ENCODE peak calls at places on chromosomes 4 and X, in seven cellular contexts. V is trophoblast cell; E is tibial nerve; H is right cardiac atrium; C is IMR-90; L is H9; K is CD8-positive, alpha-beta memory T cell. R is an unnamed sample. For H3K9me3, the result is how much of the 10 kb centered on the place peaks cover.

GRCh38 chr4:24659241-24659961 is 75.0 kb upstream of the DHX15 start:
- DNase-seq in V (peak), E (no peak), H (no peak), C (no peak), L (no peak), K (no peak), R (no peak)

GRCh38 chr4:173511787-173512361 is 18.2 kb downstream of the HAND2 start:
- DNase-seq in V (no peak), E (no peak), H (no peak), C (no peak), L (no peak), K (no peak), R (no peak)

GRCh38 chr4:59553739-59554126 is 1646.4 kb upstream of the ADGRL3 start:
- DNase-seq in V (no peak), E (no peak), H (no peak), C (no peak), L (no peak), K (no peak), R (no peak)

GRCh38 chr4:4362991-4363697 is 23.8 kb upstream of the NSG1 start:
- DNase-seq in V (no peak), E (no peak), H (no peak), C (no peak), L (no peak), K (no peak), R (no peak)

GRCh38 chrX:153352858-153353257 is 18.9 kb downstream of the ZNF275 start:
- DNase-seq in V (no peak), E (no peak), H (no peak), C (no peak), L (no peak), K (no peak), R (no peak)

GRCh38 chr4:71607780-71608673 is 175.9 kb downstream of the GC start:
- DNase-seq in V (no peak), E (no peak), H (no peak), C (peak), L (no peak), K (no peak), R (no peak)

GRCh38 chrX:12159799-12160198 is 21.5 kb downstream of the FRMPD4 start:
- DNase-seq in V (no peak), E (no peak), H (no peak), C (no peak), L (no peak), K (no peak), R (no peak)

GRCh38 chr4:184649971-184650855 is 675 bp downstream of the PRIMPOL start:
- DNase-seq in V (peak), E (no peak), H (no peak), C (peak), L (no peak), K (no peak), R (no peak)

GRCh38 chrX:54994668-54995452 is 872 bp upstream of the PFKFB1 start:
- DNase-seq in V (no peak), E (no peak), H (no peak), C (no peak), L (no peak), K (no peak), R (no peak)

GRCh38 chrX:149255860-149256259 is 249.2 kb downstream of the IDS start:
- DNase-seq in V (no peak), E (no peak), H (no peak), C (no peak), L (no peak), K (no peak), R (no peak)

GRCh38 chr4:147447820-147448219 is 33.1 kb upstream of the EDNRA start:
- DNase-seq in V (no peak), E (no peak), H (no peak), C (peak), L (no peak), K (no peak), R (no peak)

GRCh38 chrX:15240414-15240813 is 29.5 kb downstream of the ASB9 start:
- DNase-seq in V (no peak), E (no peak), H (no peak), C (no peak), L (no peak), K (no peak), R (no peak)

GRCh38 chrX:150934453-150934852 is 36.0 kb upstream of the CD99L2 start:
- DNase-seq in V (no peak), E (no peak), H (no peak), C (peak), L (peak), K (no peak), R (no peak)

GRCh38 chr4:73456177-73457022 is 20.4 kb downstream of the AFP start:
- DNase-seq in V (no peak), E (no peak), H (no peak), C (no peak), L (no peak), K (no peak), R (no peak)

GRCh38 chr4:149836546-149836945 is 20.9 kb upstream of the IQCM start:
- DNase-seq in V (no peak), E (no peak), H (no peak), C (peak), L (no peak), K (no peak), R (no peak)

GRCh38 chr4:71830-72229 is 18.7 kb downstream of the ZNF595 start:
- DNase-seq in V (no peak), E (no peak), H (no peak), C (no peak), L (no peak), K (no peak), R (no peak)
- H3K9me3 ChIP-seq in V (under half), E (half or more), H (under half), C (under half), L (half or more), K (under half), R (under half)

DNA sequence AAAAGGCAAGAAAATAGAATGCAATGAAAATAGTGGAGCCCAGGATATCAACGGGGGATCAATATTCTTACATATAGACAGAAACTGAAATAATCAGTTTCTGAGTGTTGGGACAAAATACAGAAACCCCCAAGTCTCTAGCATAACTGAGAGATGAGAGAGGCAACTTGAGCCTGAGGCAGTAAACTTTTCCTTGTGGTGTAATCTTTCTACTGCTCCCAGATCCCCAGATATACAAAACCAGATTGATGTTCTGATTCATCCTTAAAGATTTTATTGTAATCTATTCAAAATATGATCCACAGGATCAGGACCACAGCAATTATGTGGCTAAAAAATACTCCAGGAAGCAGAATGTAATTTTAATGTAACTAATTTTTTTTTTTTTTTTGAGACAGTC is 2282.6 kb downstream of the ARAP2 start:
- DNase-seq in V (no peak), E (no peak), H (no peak), C (peak), L (no peak), K (no peak), R (no peak)
- H3K9me3 ChIP-seq in V (under half), E (under half), H (under half), C (under half), L (under half), K (under half), R (under half)

GRCh38 chrX:48715066-48715465 is 18.5 kb downstream of the SUV39H1 start:
- DNase-seq in V (no peak), E (no peak), H (no peak), C (peak), L (no peak), K (no peak), R (no peak)
- H3K9me3 ChIP-seq in V (under half), E (under half), H (under half), C (under half), L (under half), K (under half), R (under half)

GRCh38 chrX:45129055-45129454 is 71.6 kb downstream of the DIPK2B start:
- DNase-seq in V (no peak), E (no peak), H (no peak), C (no peak), L (no peak), K (no peak), R (no peak)
- H3K9me3 ChIP-seq in V (under half), E (under half), H (under half), C (under half), L (under half), K (under half), R (under half)

GRCh38 chr4:133145758-133146157 is 3.3 kb upstream of the PCDH10 start:
- DNase-seq in V (no peak), E (no peak), H (no peak), C (no peak), L (no peak), K (no peak), R (no peak)

GRCh38 chr4:133147365-133147821 is 1.7 kb upstream of the PCDH10 start:
- DNase-seq in V (no peak), E (no peak), H (no peak), C (no peak), L (no peak), K (no peak), R (no peak)

GRCh38 chr4:133146192-133146573 is 2.9 kb upstream of the PCDH10 start:
- DNase-seq in V (no peak), E (no peak), H (no peak), C (no peak), L (no peak), K (no peak), R (no peak)

GRCh38 chr4:133147922-133148689 is 988 bp upstream of the PCDH10 start:
- DNase-seq in V (no peak), E (no peak), H (peak), C (peak), L (peak), K (no peak), R (no peak)

GRCh38 chr4:133146574-133147198 is 2.4 kb upstream of the PCDH10 start:
- DNase-seq in V (no peak), E (no peak), H (peak), C (peak), L (peak), K (no peak), R (no peak)
- H3K9me3 ChIP-seq in V (under half), E (under half), H (under half), C (under half), L (under half), K (under half), R (under half)

DNA sequence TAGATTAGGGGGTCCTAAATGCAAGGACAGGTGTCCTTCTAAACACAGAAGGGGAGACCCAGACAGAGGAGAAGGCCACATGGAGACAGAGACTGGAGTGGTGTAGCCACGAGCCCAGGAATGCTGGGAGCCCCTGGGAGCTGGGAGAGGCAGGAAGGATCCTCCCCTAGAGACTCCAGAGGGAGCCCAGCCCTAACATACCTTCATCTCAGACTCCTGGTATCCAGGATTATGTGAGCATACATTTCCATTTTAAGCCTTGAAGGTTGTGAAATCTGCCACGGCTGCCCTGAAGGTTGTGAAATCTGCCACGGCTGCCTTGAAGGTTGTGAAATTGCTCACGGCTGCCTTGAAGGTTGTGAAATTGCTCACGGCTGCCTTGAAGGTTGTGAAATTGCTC is 148.4 kb downstream of the ASMT start:
- DNase-seq in V (peak), E (no peak), H (no peak), C (no peak), L (no peak), K (no peak), R (no peak)
- H3K9me3 ChIP-seq in V (under half), E (half or more), H (under half), C (under half), L (under half), K (under half), R (under half)

GRCh38 chr4:183384516-183384915 is 59.9 kb upstream of the CDKN2AIP start:
- DNase-seq in V (no peak), E (no peak), H (no peak), C (no peak), L (no peak), K (no peak), R (no peak)

GRCh38 chr4:183388021-183388420 is 56.4 kb upstream of the CDKN2AIP start:
- DNase-seq in V (no peak), E (no peak), H (no peak), C (no peak), L (no peak), K (no peak), R (no peak)

GRCh38 chr4:183383606-183384005 is 60.8 kb upstream of the CDKN2AIP start:
- DNase-seq in V (no peak), E (no peak), H (no peak), C (no peak), L (no peak), K (no peak), R (no peak)

GRCh38 chr4:183388777-183389176 is 55.7 kb upstream of the CDKN2AIP start:
- DNase-seq in V (no peak), E (no peak), H (no peak), C (no peak), L (no peak), K (no peak), R (no peak)

GRCh38 chr4:183384983-183385382 is 59.5 kb upstream of the CDKN2AIP start:
- DNase-seq in V (no peak), E (no peak), H (no peak), C (no peak), L (no peak), K (no peak), R (no peak)
- H3K9me3 ChIP-seq in V (under half), E (under half), H (under half), C (under half), L (under half), K (under half), R (under half)

DNA sequence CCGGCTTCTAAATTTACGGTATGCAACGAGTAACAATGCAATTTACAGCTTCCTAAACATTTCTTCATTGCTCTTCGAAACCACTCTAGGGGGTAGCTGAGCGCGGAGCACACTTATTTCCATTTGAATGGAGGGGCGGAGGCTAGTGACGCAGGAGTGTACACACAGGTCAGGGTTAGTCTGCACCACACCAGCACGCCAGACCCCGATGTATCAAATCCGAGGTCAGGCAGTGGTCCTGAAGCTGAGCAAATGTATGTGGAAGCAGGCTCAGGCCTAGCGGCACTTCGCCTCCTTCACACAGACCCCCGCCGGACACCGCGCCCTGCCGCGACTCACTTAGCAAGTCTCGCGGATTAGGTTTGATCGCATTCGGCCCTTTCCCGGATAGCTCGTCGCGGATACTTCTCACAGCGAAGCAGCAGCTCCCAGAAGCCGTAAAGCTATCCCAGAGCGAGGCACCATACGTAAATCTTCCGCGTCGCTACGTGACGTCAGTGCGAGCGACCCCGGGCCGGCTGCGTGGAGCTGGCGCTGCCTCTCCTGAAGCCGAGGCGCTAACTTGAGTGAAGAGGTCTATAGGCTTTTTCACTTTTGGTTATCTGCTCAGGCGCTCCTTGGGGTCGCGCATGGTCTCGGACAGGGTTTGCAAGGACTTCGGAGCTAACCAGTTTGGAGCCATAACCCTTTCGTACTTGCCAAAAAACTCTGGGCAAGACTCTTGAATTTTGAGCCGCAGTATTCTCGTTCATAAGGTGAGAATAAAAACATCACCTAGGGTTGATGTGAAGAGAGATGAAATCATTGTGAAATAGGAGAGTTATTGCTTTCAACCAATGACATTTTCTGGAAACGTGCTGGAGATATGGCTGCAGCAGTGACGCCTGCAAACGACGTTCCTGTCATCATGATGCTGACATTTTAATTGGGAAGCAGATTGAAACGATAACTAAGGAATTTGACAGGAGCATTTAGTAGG is at the start of gene AASDH:
- DNase-seq in V (peak), E (peak), H (peak), C (peak), L (peak), K (peak), R (peak)
- H3K9me3 ChIP-seq in V (under half), E (under half), H (under half), C (under half), L (under half), K (under half), R (under half)

GRCh38 chr4:8780596-8781368 is 90.9 kb downstream of the HMX1 start:
- DNase-seq in V (no peak), E (no peak), H (no peak), C (no peak), L (no peak), K (no peak), R (no peak)

GRCh38 chr4:8783736-8784135 is 87.9 kb downstream of the HMX1 start:
- DNase-seq in V (no peak), E (no peak), H (no peak), C (no peak), L (no peak), K (no peak), R (no peak)

GRCh38 chr4:8780086-8780485 is 91.6 kb downstream of the HMX1 start:
- DNase-seq in V (no peak), E (no peak), H (no peak), C (no peak), L (no peak), K (no peak), R (no peak)

GRCh38 chr4:8782135-8782534 is 89.5 kb downstream of the HMX1 start:
- DNase-seq in V (no peak), E (no peak), H (no peak), C (no peak), L (no peak), K (no peak), R (no peak)

DNA sequence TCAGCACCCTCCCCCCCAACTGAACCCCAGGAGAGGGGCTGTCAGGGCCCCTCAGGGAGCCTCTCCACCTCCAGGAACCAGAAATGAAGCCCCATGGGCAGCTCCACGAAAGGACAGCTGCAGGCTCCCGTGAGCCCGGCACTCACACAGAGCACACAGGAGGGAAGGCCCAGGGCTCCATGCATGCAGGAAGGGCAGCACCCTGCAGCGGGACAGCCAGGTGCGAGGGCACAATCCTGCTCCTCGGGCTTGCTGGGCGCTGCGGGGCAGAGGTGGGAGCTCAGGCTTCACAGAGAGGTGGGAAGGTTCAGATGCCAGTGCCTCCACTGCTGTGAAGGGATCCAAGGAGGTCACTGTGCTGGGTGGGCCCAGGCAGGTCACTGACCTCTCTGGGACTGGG is 90.0 kb downstream of the HMX1 start:
- DNase-seq in V (no peak), E (no peak), H (no peak), C (no peak), L (no peak), K (no peak), R (no peak)
- H3K9me3 ChIP-seq in V (under half), E (under half), H (under half), C (under half), L (under half), K (under half), R (under half)

GRCh38 chr4:23572382-23572781 is 317.5 kb downstream of the PPARGC1A start:
- DNase-seq in V (no peak), E (no peak), H (no peak), C (no peak), L (no peak), K (no peak), R (no peak)
- H3K9me3 ChIP-seq in V (under half), E (under half), H (under half), C (under half), L (under half), K (under half), R (under half)

R was measured in T-helper 17 cell.